ENCODE peak calls at places on chromosomes 5 and 9, in five cellular contexts. J is LoVo, H is non-pigmented ciliary epithelial cell, X is ACHN, K is RCC 7860. G is an unnamed sample.
A peak's percentile ranks its signal among the peaks of the same experiment; 100 is the strongest.

GRCh38 chr5:109558364-109558763 is 131.4 kb upstream of the MAN2A1 start:
- DNase-seq in J (no peak), H (no peak), X (no peak), K (no peak), G (no peak)

GRCh38 chr5:179404321-179405053 is 59.2 kb upstream of the ADAMTS2 start:
- DNase-seq in J (no peak), H (no peak), X (no peak), K (no peak), G (no peak)

GRCh38 chr9:27162045-27162444 is 53.0 kb downstream of the TEK start:
- DNase-seq in J (no peak), H (no peak), X (no peak), K (no peak), G (no peak)

GRCh38 chr9:117839862-117840261 is 135.7 kb downstream of the TLR4 start:
- DNase-seq in J (no peak), H (no peak), X (no peak), K (no peak), G (no peak)

GRCh38 chr9:4510546-4511322 is 20.5 kb downstream of the SLC1A1 start:
- DNase-seq in J (no peak), H (no peak), X (no peak), K (peak; percentile 8), G (no peak)

GRCh38 chr9:37645903-37646506 is 4.7 kb upstream of the FRMPD1 start:
- DNase-seq in J (no peak), H (no peak), X (no peak), K (no peak), G (no peak)

GRCh38 chr9:127126981-127127380 is 4.5 kb upstream of the ANGPTL2 start:
- DNase-seq in J (no peak), H (no peak), X (no peak), K (no peak), G (no peak)

GRCh38 chr5:85545129-85545528 is 1072.6 kb upstream of the COX7C start:
- DNase-seq in J (no peak), H (no peak), X (no peak), K (no peak), G (no peak)

GRCh38 chr9:91491624-91492023 is 68.0 kb upstream of the NFIL3 start:
- DNase-seq in J (no peak), H (no peak), X (no peak), K (no peak), G (no peak)